ENCODE peak calls at places on chromosome 1, in four cellular contexts. One of them, this sample, is unnamed.

GRCh38 chr1:228031276-228031995 is 24.6 kb downstream of the WNT3A start:
- DNase-seq in left colon: no peak
- DNase-seq in stimulated activated CD4-positive, alpha-beta T cell treated with anti-CD3 and anti-CD28 coated beads, Interleukin-12 subunit alpha, Interleukin-12 subunit beta, amount 100 ng/mL, for 4 hours: no peak
- DNase-seq in renal cortical epithelial cell: no peak
- DNase-seq in this sample: no peak

GRCh38 chr1:230368363-230368762 is 57.8 kb downstream of the PGBD5 start:
- DNase-seq in left colon: no peak
- DNase-seq in renal cortical epithelial cell: no peak
- DNase-seq in stimulated activated CD4-positive, alpha-beta T cell treated with anti-CD3 and anti-CD28 coated beads, Interleukin-12 subunit alpha, Interleukin-12 subunit beta, amount 100 ng/mL, for 4 hours: no peak
- DNase-seq in this sample: no peak

GRCh38 chr1:43936470-43937151 is 3.0 kb downstream of the ARTN start:
- DNase-seq in stimulated activated CD4-positive, alpha-beta T cell treated with anti-CD3 and anti-CD28 coated beads, Interleukin-12 subunit alpha, Interleukin-12 subunit beta, amount 100 ng/mL, for 4 hours: no peak
- DNase-seq in renal cortical epithelial cell: no peak
- DNase-seq in left colon: peak
- DNase-seq in this sample: peak

GRCh38 chr1:228335406-228336307 is 71.0 kb downstream of the TRIM11 start:
- DNase-seq in left colon: no peak
- DNase-seq in renal cortical epithelial cell: no peak
- DNase-seq in stimulated activated CD4-positive, alpha-beta T cell treated with anti-CD3 and anti-CD28 coated beads, Interleukin-12 subunit alpha, Interleukin-12 subunit beta, amount 100 ng/mL, for 4 hours: no peak
- DNase-seq in this sample: no peak

GRCh38 chr1:6082430-6082971 is 36.8 kb downstream of the KCNAB2 start:
- DNase-seq in stimulated activated CD4-positive, alpha-beta T cell treated with anti-CD3 and anti-CD28 coated beads, Interleukin-12 subunit alpha, Interleukin-12 subunit beta, amount 100 ng/mL, for 4 hours: no peak
- DNase-seq in renal cortical epithelial cell: no peak
- DNase-seq in left colon: no peak
- DNase-seq in this sample: no peak

GRCh38 chr1:26721669-26722355 is 26.0 kb downstream of the ARID1A start:
- DNase-seq in stimulated activated CD4-positive, alpha-beta T cell treated with anti-CD3 and anti-CD28 coated beads, Interleukin-12 subunit alpha, Interleukin-12 subunit beta, amount 100 ng/mL, for 4 hours: no peak
- DNase-seq in renal cortical epithelial cell: no peak
- DNase-seq in left colon: no peak
- DNase-seq in this sample: no peak

GRCh38 chr1:185694081-185694480 is 40.1 kb upstream of the HMCN1 start:
- DNase-seq in left colon: peak
- DNase-seq in stimulated activated CD4-positive, alpha-beta T cell treated with anti-CD3 and anti-CD28 coated beads, Interleukin-12 subunit alpha, Interleukin-12 subunit beta, amount 100 ng/mL, for 4 hours: no peak
- DNase-seq in renal cortical epithelial cell: peak
- DNase-seq in this sample: no peak

GRCh38 chr1:230458509-230458908 is 32.4 kb upstream of the PGBD5 start:
- DNase-seq in renal cortical epithelial cell: peak
- DNase-seq in left colon: no peak
- DNase-seq in stimulated activated CD4-positive, alpha-beta T cell treated with anti-CD3 and anti-CD28 coated beads, Interleukin-12 subunit alpha, Interleukin-12 subunit beta, amount 100 ng/mL, for 4 hours: no peak
- DNase-seq in this sample: no peak

GRCh38 chr1:169604781-169605560 is 18.7 kb upstream of the F5 start:
- DNase-seq in left colon: no peak
- DNase-seq in renal cortical epithelial cell: no peak
- DNase-seq in stimulated activated CD4-positive, alpha-beta T cell treated with anti-CD3 and anti-CD28 coated beads, Interleukin-12 subunit alpha, Interleukin-12 subunit beta, amount 100 ng/mL, for 4 hours: no peak
- DNase-seq in this sample: no peak

GRCh38 chr1:151009206-151009587 is 948 bp downstream of the PRUNE1 start:
- DNase-seq in stimulated activated CD4-positive, alpha-beta T cell treated with anti-CD3 and anti-CD28 coated beads, Interleukin-12 subunit alpha, Interleukin-12 subunit beta, amount 100 ng/mL, for 4 hours: no peak
- DNase-seq in renal cortical epithelial cell: peak
- DNase-seq in left colon: no peak
- DNase-seq in this sample: no peak

GRCh38 chr1:84103197-84103992 is 40.7 kb upstream of the PRKACB start:
- DNase-seq in stimulated activated CD4-positive, alpha-beta T cell treated with anti-CD3 and anti-CD28 coated beads, Interleukin-12 subunit alpha, Interleukin-12 subunit beta, amount 100 ng/mL, for 4 hours: no peak
- DNase-seq in renal cortical epithelial cell: peak
- DNase-seq in left colon: peak
- DNase-seq in this sample: peak

GRCh38 chr1:174884001-174884400 is 115.7 kb upstream of the CACYBP start:
- DNase-seq in left colon: no peak
- DNase-seq in renal cortical epithelial cell: no peak
- DNase-seq in stimulated activated CD4-positive, alpha-beta T cell treated with anti-CD3 and anti-CD28 coated beads, Interleukin-12 subunit alpha, Interleukin-12 subunit beta, amount 100 ng/mL, for 4 hours: no peak
- DNase-seq in this sample: no peak

GRCh38 chr1:17033481-17033880 is 20.4 kb downstream of the SDHB start:
- DNase-seq in stimulated activated CD4-positive, alpha-beta T cell treated with anti-CD3 and anti-CD28 coated beads, Interleukin-12 subunit alpha, Interleukin-12 subunit beta, amount 100 ng/mL, for 4 hours: no peak
- DNase-seq in renal cortical epithelial cell: no peak
- DNase-seq in left colon: no peak
- DNase-seq in this sample: no peak

GRCh38 chr1:38003261-38004250 is 1.8 kb downstream of the FHL3 start:
- DNase-seq in stimulated activated CD4-positive, alpha-beta T cell treated with anti-CD3 and anti-CD28 coated beads, Interleukin-12 subunit alpha, Interleukin-12 subunit beta, amount 100 ng/mL, for 4 hours: no peak
- DNase-seq in renal cortical epithelial cell: peak
- DNase-seq in left colon: no peak
- DNase-seq in this sample: no peak

GRCh38 chr1:231558711-231559205 is 30.3 kb downstream of the TSNAX start:
- DNase-seq in left colon: no peak
- DNase-seq in stimulated activated CD4-positive, alpha-beta T cell treated with anti-CD3 and anti-CD28 coated beads, Interleukin-12 subunit alpha, Interleukin-12 subunit beta, amount 100 ng/mL, for 4 hours: no peak
- DNase-seq in renal cortical epithelial cell: peak
- DNase-seq in this sample: no peak

GRCh38 chr1:154609398-154610380 is 1.7 kb upstream of the ADAR start:
- DNase-seq in renal cortical epithelial cell: peak
- DNase-seq in stimulated activated CD4-positive, alpha-beta T cell treated with anti-CD3 and anti-CD28 coated beads, Interleukin-12 subunit alpha, Interleukin-12 subunit beta, amount 100 ng/mL, for 4 hours: peak
- DNase-seq in left colon: peak
- DNase-seq in this sample: peak

GRCh38 chr1:23282967-23283366 is 61.1 kb downstream of the HNRNPR start:
- DNase-seq in left colon: no peak
- DNase-seq in stimulated activated CD4-positive, alpha-beta T cell treated with anti-CD3 and anti-CD28 coated beads, Interleukin-12 subunit alpha, Interleukin-12 subunit beta, amount 100 ng/mL, for 4 hours: no peak
- DNase-seq in renal cortical epithelial cell: peak
- DNase-seq in this sample: no peak

This sample was measured in NCI-H2081.